ENCODE peak calls at places on chromosomes 3 and 15, in five cellular contexts. C is T1000, N is nucleus accumbens, T is HS-27A, U is ELR. I is an unnamed sample.
A peak's percentile ranks its signal among the peaks of the same experiment; 100 is the strongest.

GRCh38 chr15:42457445-42458442 is 33.2 kb downstream of the ZNF106 start:
- DNase-seq in T (peak; percentile 59), N (no peak), C (no peak), U (peak; percentile 43), I (peak; percentile 81)

GRCh38 chr15:44319385-44319784 is 30.9 kb downstream of the GOLM2 start:
- DNase-seq in T (no peak), C (no peak), N (no peak), U (no peak), I (no peak)

GRCh38 chr15:82858932-82859331 is 49.5 kb downstream of the WHAMM start:
- DNase-seq in C (no peak), U (no peak), N (no peak), T (no peak), I (no peak)

GRCh38 chr3:140898340-140899180 is 43.1 kb upstream of the SLC25A36 start:
- DNase-seq in T (peak; percentile 54), N (no peak), U (peak; percentile 75), C (peak; percentile 4), I (peak; percentile 60)

GRCh38 chr3:185060655-185061054 is 92.2 kb downstream of the C3orf70 start:
- DNase-seq in N (no peak), U (no peak), C (no peak), T (no peak), I (no peak)

GRCh38 chr3:36362973-36363372 is 17.3 kb upstream of the STAC start:
- DNase-seq in U (peak; percentile 85), C (peak; percentile 56), T (peak; percentile 82), N (no peak), I (peak; percentile 52)

GRCh38 chr15:64143276-64143675 is 8.3 kb upstream of the SNX22 start:
- DNase-seq in U (no peak), T (no peak), C (no peak), N (no peak), I (no peak)

GRCh38 chr15:90986790-90987507 is 7.4 kb downstream of the PRC1 start:
- DNase-seq in U (no peak), T (no peak), C (no peak), N (no peak), I (no peak)

GRCh38 chr3:191387441-191388077 is 57.2 kb upstream of the UTS2B start:
- DNase-seq in N (no peak), C (no peak), U (no peak), T (no peak), I (no peak)

GRCh38 chr3:62101488-62101887 is 271.9 kb downstream of the FEZF2 start:
- DNase-seq in U (no peak), C (no peak), N (no peak), T (no peak), I (no peak)

GRCh38 chr15:45645026-45645980 is 10.5 kb downstream of the SQOR start:
- DNase-seq in N (no peak), T (no peak), C (no peak), U (peak; percentile 34), I (peak; percentile 46)

GRCh38 chr3:160810360-160810759 is 54.3 kb downstream of the PPM1L start:
- DNase-seq in C (no peak), T (no peak), U (no peak), N (no peak), I (no peak)

GRCh38 chr3:192917508-192918274 is at the start of gene MB21D2:
- DNase-seq in U (peak; percentile 91), N (peak; percentile 85), T (peak; percentile 62), C (peak; percentile 75), I (peak; percentile 80)

GRCh38 chr15:41965441-41966413 is 6.6 kb downstream of the EHD4 start:
- DNase-seq in T (no peak), U (no peak), C (no peak), N (no peak), I (no peak)

GRCh38 chr3:43353923-43354670 is 67.8 kb downstream of the SNRK start:
- DNase-seq in N (no peak), T (no peak), C (no peak), U (no peak), I (no peak)

GRCh38 chr3:142645236-142645793 is 49.1 kb downstream of the PLS1 start:
- DNase-seq in U (peak; percentile 90), C (no peak), T (no peak), N (no peak), I (peak; percentile 64)

GRCh38 chr3:155106059-155106458 is 25.9 kb downstream of the MME start:
- DNase-seq in N (no peak), U (no peak), C (no peak), T (no peak), I (no peak)

GRCh38 chr3:46449755-46450552 is 14.8 kb downstream of the LTF start:
- DNase-seq in N (no peak), T (no peak), U (peak; percentile 49), C (no peak), I (peak; percentile 41)